ENCODE peak calls at places on chromosomes 13 and 19, in five cellular contexts. X is tibial artery, F is IMR-90, Z is fibroblast of lung, U is uterus. M is an unnamed sample.

GRCh38 chr19:54178581-54179261 is 5.8 kb upstream of the TMC4 start:
- DNase-seq in X (no peak), F (no peak), Z (no peak), U (no peak), M (no peak)

GRCh38 chr13:31503626-31504025 is 235.7 kb upstream of the RXFP2 start:
- DNase-seq in X (no peak), F (no peak), Z (no peak), U (no peak), M (no peak)

GRCh38 chr19:46019270-46019669 is 3.6 kb downstream of the PGLYRP1 start:
- DNase-seq in X (peak), F (no peak), Z (no peak), U (no peak), M (no peak)

GRCh38 chr13:74046461-74046860 is 87.7 kb downstream of the KLF12 start:
- DNase-seq in X (no peak), F (peak), Z (peak), U (no peak), M (no peak)

GRCh38 chr13:99922631-99923404 is 48.7 kb downstream of the ZIC5 start:
- DNase-seq in X (no peak), F (no peak), Z (no peak), U (no peak), M (no peak)

GRCh38 chr13:20171364-20171763 is 10.5 kb upstream of the GJA3 start:
- DNase-seq in X (no peak), F (no peak), Z (no peak), U (no peak), M (no peak)

GRCh38 chr13:47038196-47038595 is 141.3 kb upstream of the HTR2A start:
- DNase-seq in X (no peak), F (peak), Z (peak), U (no peak), M (no peak)

GRCh38 chr13:40352807-40353562 is 313.5 kb downstream of the FOXO1 start:
- DNase-seq in X (no peak), F (no peak), Z (peak), U (peak), M (peak)

GRCh38 chr13:40402931-40403412 is 263.5 kb downstream of the FOXO1 start:
- DNase-seq in X (no peak), F (peak), Z (peak), U (peak), M (no peak)

GRCh38 chr19:23916991-23917390 is 2.3 kb downstream of the ZNF726 start:
- DNase-seq in X (no peak), F (peak), Z (peak), U (no peak), M (no peak)

GRCh38 chr13:87674143-87674772 is 3.1 kb downstream of the SLITRK5 start:
- DNase-seq in X (no peak), F (no peak), Z (peak), U (no peak), M (no peak)

GRCh38 chr19:30719991-30720329 is 347.8 kb downstream of the ZNF536 start:
- DNase-seq in X (no peak), F (no peak), Z (peak), U (peak), M (no peak)

GRCh38 chr19:5891938-5892771 is 11.4 kb downstream of the NDUFA11 start:
- DNase-seq in X (no peak), F (peak), Z (peak), U (no peak), M (no peak)

GRCh38 chr13:24280722-24281121 is 28.7 kb upstream of the C1QTNF9 start:
- DNase-seq in X (no peak), F (peak), Z (no peak), U (no peak), M (no peak)

GRCh38 chr13:24506698-24507335 is 5.8 kb downstream of the PARP4 start:
- DNase-seq in X (no peak), F (no peak), Z (no peak), U (no peak), M (no peak)

GRCh38 chr19:6021878-6022569 is 44.1 kb upstream of the RANBP3 start:
- DNase-seq in X (peak), F (peak), Z (peak), U (peak), M (peak)

GRCh38 chr19:51250786-51251452 is at the start of gene SIGLECL1:
- DNase-seq in X (no peak), F (no peak), Z (no peak), U (no peak), M (no peak)

GRCh38 chr19:10611907-10612306 is 13.4 kb upstream of the SLC44A2 start:
- DNase-seq in X (no peak), F (no peak), Z (no peak), U (no peak), M (no peak)

GRCh38 chr19:18203408-18203862 is 407 bp downstream of the RAB3A start:
- DNase-seq in X (no peak), F (no peak), Z (no peak), U (no peak), M (no peak)

GRCh38 chr13:29713841-29714240 is 118.4 kb upstream of the SLC7A1 start:
- DNase-seq in X (no peak), F (peak), Z (peak), U (no peak), M (no peak)

GRCh38 chr13:35732565-35732964 is 256.1 kb upstream of the MAB21L1 start:
- DNase-seq in X (no peak), F (no peak), Z (no peak), U (no peak), M (no peak)

GRCh38 chr13:42355841-42356575 is 84.1 kb downstream of the AKAP11 start:
- DNase-seq in X (no peak), F (no peak), Z (no peak), U (no peak), M (no peak)

GRCh38 chr13:65378943-65379519 is 1851.1 kb downstream of the PCDH9 start:
- DNase-seq in X (no peak), F (peak), Z (peak), U (no peak), M (no peak)

GRCh38 chr13:99231726-99232125 is 26.5 kb downstream of the GPR18 start:
- DNase-seq in X (no peak), F (no peak), Z (no peak), U (no peak), M (no peak)

GRCh38 chr13:40536443-40537113 is 129.9 kb downstream of the FOXO1 start:
- DNase-seq in X (no peak), F (no peak), Z (no peak), U (no peak), M (no peak)

GRCh38 chr19:47483800-47484690 is at the start of gene KPTN:
- DNase-seq in X (peak), F (peak), Z (peak), U (peak), M (peak)

GRCh38 chr13:105177265-105177900 is 1358.1 kb downstream of the EFNB2 start:
- DNase-seq in X (no peak), F (no peak), Z (no peak), U (no peak), M (no peak)

GRCh38 chr13:106033634-106034033 is 501.8 kb downstream of the EFNB2 start:
- DNase-seq in X (no peak), F (peak), Z (peak), U (no peak), M (no peak)

GRCh38 chr13:104779311-104779710 is 1713.1 kb upstream of the SLC10A2 start:
- DNase-seq in X (no peak), F (peak), Z (peak), U (no peak), M (no peak)

GRCh38 chr13:24071423-24072075 is 89.0 kb upstream of the SPATA13 start:
- DNase-seq in X (no peak), F (peak), Z (peak), U (peak), M (no peak)

GRCh38 chr13:106003651-106004050 is 531.8 kb downstream of the EFNB2 start:
- DNase-seq in X (no peak), F (no peak), Z (no peak), U (no peak), M (no peak)

GRCh38 chr13:98664047-98664446 is 87.1 kb upstream of the STK24 start:
- DNase-seq in X (no peak), F (peak), Z (peak), U (no peak), M (no peak)

GRCh38 chr13:44627441-44627840 is 51.3 kb upstream of the TSC22D1 start:
- DNase-seq in X (no peak), F (peak), Z (no peak), U (no peak), M (no peak)

GRCh38 chr13:48491423-48492122 is 41.3 kb downstream of the RCBTB2 start:
- DNase-seq in X (no peak), F (peak), Z (no peak), U (no peak), M (no peak)

GRCh38 chr13:48489003-48489402 is 43.9 kb downstream of the RCBTB2 start:
- DNase-seq in X (no peak), F (no peak), Z (no peak), U (no peak), M (no peak)

GRCh38 chr13:48487968-48488367 is 44.9 kb downstream of the RCBTB2 start:
- DNase-seq in X (no peak), F (no peak), Z (no peak), U (no peak), M (no peak)

GRCh38 chr13:48490241-48490640 is 42.6 kb downstream of the RCBTB2 start:
- DNase-seq in X (no peak), F (no peak), Z (no peak), U (no peak), M (no peak)

GRCh38 chr13:48489666-48490065 is 43.2 kb downstream of the RCBTB2 start:
- DNase-seq in X (no peak), F (no peak), Z (no peak), U (no peak), M (no peak)
- H3K27ac ChIP-seq in X (no peak), F (no peak), Z (no peak), U (no peak), M (no peak)

DNA sequence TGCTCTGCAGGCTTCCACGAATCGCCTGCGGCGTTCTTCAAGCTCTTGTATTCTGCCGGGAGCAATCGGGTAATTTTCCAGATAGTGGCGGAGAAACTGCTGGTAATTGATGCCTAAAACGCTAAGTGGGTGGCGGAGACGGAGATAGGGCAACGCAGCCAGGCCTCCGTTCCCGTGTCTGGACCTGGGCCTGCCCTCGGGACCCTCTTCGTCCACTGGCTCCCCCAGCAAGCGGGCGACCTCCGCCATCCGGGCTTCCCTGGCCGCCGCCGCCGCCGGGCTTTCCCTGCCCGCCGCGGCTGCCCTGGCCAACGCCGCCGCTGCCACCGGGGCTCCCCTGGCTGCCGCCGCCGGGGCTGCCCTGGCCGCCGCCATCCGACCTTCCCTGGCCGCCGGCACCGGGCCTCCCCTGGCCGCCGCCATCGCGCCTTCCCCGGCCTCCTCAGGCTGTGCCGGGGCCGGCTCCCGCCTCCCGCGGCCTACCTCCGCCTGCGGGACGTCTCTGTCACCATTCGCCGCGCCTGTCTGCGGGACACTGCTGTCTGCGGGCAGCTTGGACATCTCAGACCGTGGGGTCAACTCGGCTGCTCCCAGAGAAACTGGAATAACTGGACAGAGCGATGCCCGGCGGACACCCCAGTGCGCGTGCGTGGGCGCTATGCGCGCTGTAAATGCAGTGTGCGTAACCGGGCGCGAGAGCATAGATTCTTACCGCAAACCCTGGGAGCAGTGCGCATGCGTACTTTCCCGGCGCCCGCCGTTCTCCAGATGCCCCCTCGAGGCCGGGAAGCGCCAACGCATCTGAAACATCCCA is at the start of gene EID2:
- DNase-seq in X (peak), F (peak), Z (peak), U (peak), M (peak)
- H3K27ac ChIP-seq in X (peak), F (peak), Z (peak), U (peak), M (peak)

GRCh38 chr13:27293873-27294515 is 23.4 kb downstream of the RASL11A start:
- DNase-seq in X (no peak), F (no peak), Z (no peak), U (no peak), M (no peak)

GRCh38 chr13:27295660-27296059 is 25.0 kb downstream of the RASL11A start:
- DNase-seq in X (no peak), F (no peak), Z (no peak), U (no peak), M (no peak)

GRCh38 chr13:27290715-27291114 is 20.1 kb downstream of the RASL11A start:
- DNase-seq in X (no peak), F (no peak), Z (no peak), U (no peak), M (no peak)

GRCh38 chr13:27295096-27295495 is 24.5 kb downstream of the RASL11A start:
- DNase-seq in X (no peak), F (no peak), Z (no peak), U (no peak), M (no peak)

GRCh38 chr13:27293051-27293691 is 22.5 kb downstream of the RASL11A start:
- DNase-seq in X (no peak), F (no peak), Z (no peak), U (no peak), M (no peak)
- H3K27ac ChIP-seq in X (no peak), F (no peak), Z (no peak), U (no peak), M (no peak)

DNA sequence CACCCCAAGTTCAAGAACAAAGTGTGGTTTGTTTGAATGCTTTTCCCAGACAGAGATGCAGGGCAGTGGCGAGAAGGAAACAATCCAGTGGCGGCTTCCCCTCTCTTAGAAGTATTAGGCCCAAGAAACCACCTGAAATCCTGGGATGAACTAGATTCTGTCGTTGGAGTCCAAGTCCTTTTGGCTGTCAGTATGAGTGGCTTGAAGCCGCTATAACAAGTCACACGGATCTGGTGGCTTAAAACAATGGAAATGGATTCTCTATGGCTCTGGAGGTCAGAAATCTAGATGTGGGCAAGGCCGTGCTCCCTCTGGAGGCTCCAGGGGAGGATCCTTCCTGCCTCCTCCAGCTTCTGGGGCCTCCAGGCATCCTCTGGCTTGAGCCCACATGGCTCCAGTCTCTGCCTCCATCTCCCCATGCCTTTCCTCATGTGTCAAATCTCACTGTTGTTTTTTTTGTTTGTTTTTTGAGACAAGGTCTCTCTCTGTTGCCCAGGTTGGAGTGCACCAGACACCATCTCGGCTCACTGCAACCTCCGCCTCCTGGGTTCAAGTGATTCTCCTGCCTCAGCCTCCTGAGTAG is 97.7 kb downstream of the GNG7 start:
- DNase-seq in X (no peak), F (no peak), Z (no peak), U (no peak), M (peak)
- H3K27ac ChIP-seq in X (peak), F (no peak), Z (no peak), U (no peak), M (no peak)

GRCh38 chr13:113010510-113010865 is 41.5 kb downstream of the MCF2L start:
- DNase-seq in X (no peak), F (no peak), Z (no peak), U (no peak), M (no peak)

GRCh38 chr13:113015826-113016525 is 47.0 kb downstream of the MCF2L start:
- DNase-seq in X (no peak), F (no peak), Z (no peak), U (no peak), M (no peak)

GRCh38 chr13:113013878-113014751 is 45.1 kb downstream of the MCF2L start:
- DNase-seq in X (no peak), F (no peak), Z (no peak), U (no peak), M (no peak)

GRCh38 chr13:113014752-113015745 is 46.0 kb downstream of the MCF2L start:
- DNase-seq in X (no peak), F (no peak), Z (no peak), U (no peak), M (no peak)

GRCh38 chr13:113013303-113013702 is 44.3 kb downstream of the MCF2L start:
- DNase-seq in X (no peak), F (no peak), Z (no peak), U (no peak), M (no peak)
- H3K27ac ChIP-seq in X (no peak), F (no peak), Z (no peak), U (no peak), M (peak)

DNA sequence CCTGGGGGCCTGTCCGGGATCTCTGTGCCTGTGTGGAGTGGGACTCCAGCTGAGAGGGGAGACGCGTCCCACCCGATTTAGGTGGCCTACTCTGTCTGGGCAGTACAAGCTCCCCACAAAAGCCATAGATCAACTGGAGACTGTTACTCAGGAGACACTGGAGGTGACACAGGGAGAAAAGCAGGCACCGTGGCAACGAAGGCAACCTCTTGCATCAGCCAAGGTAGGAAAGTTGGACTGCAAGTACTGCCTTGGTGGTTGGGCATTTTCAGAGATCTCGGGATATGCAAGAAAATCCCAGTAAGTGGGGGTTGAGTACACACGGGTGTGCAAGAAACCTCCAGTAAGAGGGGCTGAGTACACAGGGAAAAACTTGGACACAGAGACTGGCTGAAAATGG is 1060.0 kb upstream of the MIR17HG start:
- DNase-seq in X (no peak), F (no peak), Z (no peak), U (no peak), M (no peak)
- H3K27ac ChIP-seq in X (no peak), F (no peak), Z (no peak), U (no peak), M (no peak)

GRCh38 chr13:33448889-33449288 is 163.3 kb upstream of the STARD13 start:
- DNase-seq in X (no peak), F (no peak), Z (no peak), U (no peak), M (no peak)

GRCh38 chr13:33445024-33445423 is 159.5 kb upstream of the STARD13 start:
- DNase-seq in X (no peak), F (no peak), Z (no peak), U (no peak), M (no peak)

GRCh38 chr13:33445476-33445875 is 159.9 kb upstream of the STARD13 start:
- DNase-seq in X (no peak), F (no peak), Z (no peak), U (no peak), M (no peak)

GRCh38 chr13:33450956-33451709 is 165.6 kb upstream of the STARD13 start:
- DNase-seq in X (no peak), F (no peak), Z (no peak), U (no peak), M (no peak)

GRCh38 chr13:33446821-33447481 is 161.4 kb upstream of the STARD13 start:
- DNase-seq in X (no peak), F (no peak), Z (peak), U (no peak), M (no peak)
- H3K27ac ChIP-seq in X (no peak), F (no peak), Z (no peak), U (peak), M (no peak)

DNA sequence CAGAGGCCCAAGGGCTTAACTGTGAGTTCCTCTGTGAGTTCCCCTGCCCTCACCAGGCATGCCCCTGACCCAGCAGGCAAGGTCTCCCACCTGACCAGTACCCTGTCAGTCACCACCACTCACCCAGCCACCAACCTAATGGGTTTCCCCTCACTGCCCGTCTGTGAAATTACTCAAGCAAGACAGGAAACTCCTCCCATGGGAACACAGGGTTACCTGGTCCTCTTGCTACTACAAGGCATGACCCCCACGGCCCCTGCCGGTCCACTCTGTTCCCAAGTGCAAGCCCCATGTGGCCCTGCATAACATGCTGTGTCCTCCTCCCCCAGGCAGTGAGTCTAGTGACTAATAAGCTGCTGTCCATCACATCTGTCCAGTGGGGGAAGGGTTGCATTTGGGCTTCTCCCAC is 8.0 kb upstream of the DHRS12 start:
- DNase-seq in X (no peak), F (no peak), Z (no peak), U (no peak), M (no peak)
- H3K27ac ChIP-seq in X (no peak), F (no peak), Z (no peak), U (no peak), M (no peak)

GRCh38 chr13:109720758-109721184 is 65.6 kb downstream of the IRS2 start:
- DNase-seq in X (no peak), F (no peak), Z (no peak), U (no peak), M (no peak)
- H3K27ac ChIP-seq in X (no peak), F (no peak), Z (no peak), U (no peak), M (no peak)

GRCh38 chr19:57813919-57814504 is 701 bp downstream of the ZNF552 start:
- DNase-seq in X (no peak), F (no peak), Z (no peak), U (no peak), M (peak)
- H3K27ac ChIP-seq in X (peak), F (peak), Z (peak), U (peak), M (peak)

M was measured in suprapubic skin.